ENCODE peak calls at places on chromosomes 2 and 18, in eight cellular contexts. R is astrocyte of the spinal cord, E is tibial artery, G is ovary, N is MCF 10A, M is IMR-90, U is astrocyte, Y is fibroblast of lung. B is an unnamed sample.

GRCh38 chr18:44149706-44150105 is 531.0 kb upstream of the SETBP1 start:
- DNase-seq in R (peak; percentile 89), E (no peak), G (no peak), N (peak; percentile 91), M (peak; percentile 47), U (peak; percentile 92), Y (peak; percentile 50), B (no peak)

GRCh38 chr18:27824275-27824674 is 352.7 kb downstream of the CDH2 start:
- DNase-seq in R (no peak), E (no peak), G (no peak), N (no peak), M (no peak), U (no peak), Y (no peak), B (no peak)

GRCh38 chr2:110860620-110861019 is 128.2 kb downstream of the ACOXL start:
- DNase-seq in R (no peak), E (no peak), G (no peak), N (no peak), M (no peak), U (no peak), Y (no peak), B (no peak)

GRCh38 chr18:35695803-35696202 is 114.3 kb downstream of the GALNT1 start:
- DNase-seq in R (no peak), E (no peak), G (no peak), N (no peak), M (no peak), U (no peak), Y (no peak), B (peak; percentile 26)

GRCh38 chr2:241140445-241140840 is 8.8 kb downstream of the PASK start:
- DNase-seq in R (no peak), E (no peak), G (no peak), N (no peak), M (no peak), U (no peak), Y (no peak), B (no peak)

GRCh38 chr2:234005126-234005525 is 45.4 kb upstream of the SPP2 start:
- DNase-seq in R (no peak), E (no peak), G (no peak), N (no peak), M (no peak), U (no peak), Y (no peak), B (no peak)

GRCh38 chr2:127185093-127185492 is 35.0 kb downstream of the CYP27C1 start:
- DNase-seq in R (no peak), E (peak; percentile 59), G (no peak), N (no peak), M (no peak), U (no peak), Y (no peak), B (no peak)

GRCh38 chr2:127193948-127194267 is 26.2 kb downstream of the CYP27C1 start:
- DNase-seq in R (peak; percentile 56), E (no peak), G (no peak), N (no peak), M (peak; percentile 68), U (peak; percentile 73), Y (peak; percentile 55), B (no peak)

GRCh38 chr18:57029761-57030160 is 117.1 kb upstream of the BOD1L2 start:
- DNase-seq in R (no peak), E (no peak), G (no peak), N (peak; percentile 8), M (no peak), U (no peak), Y (no peak), B (no peak)

GRCh38 chr2:168539945-168540344 is 83.9 kb downstream of the CERS6 start:
- DNase-seq in R (no peak), E (no peak), G (no peak), N (no peak), M (no peak), U (no peak), Y (no peak), B (no peak)

GRCh38 chr18:67001052-67001451 is 397.2 kb upstream of the CDH19 start:
- DNase-seq in R (no peak), E (no peak), G (no peak), N (no peak), M (no peak), U (peak; percentile 35), Y (no peak), B (no peak)

GRCh38 chr2:196959291-196959690 is 32.8 kb upstream of the PGAP1 start:
- DNase-seq in R (no peak), E (no peak), G (no peak), N (no peak), M (no peak), U (no peak), Y (no peak), B (no peak)

GRCh38 chr2:226661789-226662545 is 137.7 kb downstream of the IRS1 start:
- DNase-seq in R (peak; percentile 92), E (no peak), G (peak; percentile 38), N (peak; percentile 94), M (peak; percentile 93), U (peak; percentile 99), Y (peak; percentile 94), B (peak; percentile 71)

GRCh38 chr18:26549103-26549485 is 741 bp upstream of the KCTD1 start:
- DNase-seq in R (peak; percentile 54), E (no peak), G (no peak), N (peak; percentile 76), M (peak; percentile 31), U (peak; percentile 44), Y (peak; percentile 46), B (peak; percentile 14)

GRCh38 chr2:144570566-144570965 is 50.6 kb upstream of the ZEB2 start:
- DNase-seq in R (no peak), E (no peak), G (no peak), N (no peak), M (no peak), U (no peak), Y (no peak), B (no peak)

GRCh38 chr18:50273203-50274043 is 7.1 kb upstream of the CFAP53 start:
- DNase-seq in R (no peak), E (no peak), G (no peak), N (no peak), M (no peak), U (no peak), Y (no peak), B (no peak)

GRCh38 chr2:137050949-137051348 is 285.6 kb downstream of the THSD7B start:
- DNase-seq in R (no peak), E (no peak), G (no peak), N (peak; percentile 43), M (no peak), U (no peak), Y (no peak), B (no peak)
- TF ChIP-seq CTCF in R (no peak), E (no peak), G (no peak), N (peak; percentile 20), M (no peak), U (no peak), Y (no peak), B (no peak)

DNA sequence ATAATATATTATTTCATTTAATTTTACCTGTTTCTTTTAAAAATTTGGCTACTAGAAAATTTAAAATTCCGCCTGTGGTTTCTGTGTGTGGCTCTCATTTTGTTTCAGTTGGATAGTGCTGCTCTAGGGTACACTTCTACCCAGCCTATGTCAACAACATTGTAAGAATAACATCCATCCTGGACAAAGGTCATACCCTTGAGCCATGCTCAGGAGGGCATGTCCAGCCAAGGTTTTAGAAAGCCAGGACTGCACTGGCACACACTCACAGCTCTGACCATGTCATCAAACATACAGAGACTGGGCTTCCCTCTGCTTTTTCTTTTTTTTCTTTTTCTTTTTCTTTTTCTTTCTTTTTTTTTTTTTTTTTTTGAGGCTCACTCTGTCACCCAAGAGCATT is 96.1 kb downstream of the CTIF start:
- DNase-seq in R (no peak), E (no peak), G (no peak), N (no peak), M (no peak), U (no peak), Y (no peak), B (no peak)
- TF ChIP-seq CTCF in R (no peak), E (no peak), G (no peak), N (no peak), M (no peak), U (no peak), Y (no peak), B (no peak)

DNA sequence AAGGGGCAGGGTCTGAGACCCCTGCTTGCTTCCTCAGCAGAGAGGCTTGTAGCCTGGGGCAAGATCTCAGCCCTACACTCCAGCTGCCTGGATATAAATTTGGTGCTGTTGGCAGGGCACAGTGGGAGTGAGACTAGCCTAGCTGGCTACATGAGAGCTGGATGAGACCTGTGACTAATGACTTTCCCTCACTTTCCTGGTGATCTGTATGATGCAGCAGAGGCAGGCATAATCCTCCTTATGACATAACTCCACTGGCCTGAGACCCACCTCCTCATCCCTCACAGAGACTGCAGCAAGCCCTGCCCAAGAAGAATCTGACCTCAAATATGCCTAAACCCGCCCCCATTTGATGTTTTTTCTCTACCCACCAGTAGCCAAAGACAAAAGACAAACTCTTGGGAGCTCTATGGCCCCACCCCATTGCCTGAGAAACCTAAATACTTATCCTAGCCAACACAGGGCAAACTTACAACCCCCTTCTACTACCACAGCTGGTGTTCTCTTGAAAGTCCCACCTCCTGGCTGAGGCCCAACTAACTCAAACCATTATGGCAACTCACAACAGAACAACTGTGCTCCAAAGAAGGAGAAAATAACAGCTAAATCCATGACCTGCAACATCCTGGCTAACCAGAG is 102.7 kb downstream of the NR4A2 start:
- DNase-seq in R (no peak), E (no peak), G (no peak), N (no peak), M (no peak), U (no peak), Y (no peak), B (no peak)
- TF ChIP-seq CTCF in R (no peak), E (no peak), G (no peak), N (no peak), M (no peak), U (no peak), Y (no peak), B (no peak)

GRCh38 chr18:9613550-9614400 is 584 bp downstream of the PPP4R1 start:
- DNase-seq in R (peak; percentile 49), E (peak; percentile 75), G (peak; percentile 58), N (peak; percentile 58), M (peak; percentile 27), U (no peak), Y (peak; percentile 41), B (peak; percentile 11)
- TF ChIP-seq CTCF in R (no peak), E (no peak), G (no peak), N (no peak), M (no peak), U (no peak), Y (no peak), B (no peak)

B was measured in gastrocnemius medialis.